ENCODE peak calls at places on chromosomes 16 and 17, in ten cellular contexts. D is HepG2; A is CD8-positive, alpha-beta T cell; G is lower lobe of right lung; R is transverse colon; E is dorsolateral prefrontal cortex; Y is IMR-90; P is spleen; U is HL-60; W is CD8-positive, alpha-beta memory T cell. J is an unnamed sample. For H3K27me3, the result is how much of the 10 kb centered on the place peaks cover.

GRCh38 chr17:79777844-79778503 is at the start of gene CBX2:
- DNase-seq in A (peak), P (peak), G (peak), R (peak), D (peak), W (peak), U (peak), Y (peak), E (peak), J (no peak)

GRCh38 chr16:24754543-24754942 is 25.1 kb downstream of the TNRC6A start:
- DNase-seq in D (no peak), U (no peak), E (no peak), R (no peak), W (no peak), A (no peak), Y (no peak), G (no peak), P (no peak), J (no peak)

GRCh38 chr16:86363836-86364618 is 146.3 kb upstream of the FOXF1 start:
- DNase-seq in P (no peak), D (no peak), E (no peak), W (no peak), G (no peak), A (no peak), R (peak), U (no peak), Y (no peak), J (no peak)

GRCh38 chr17:40949406-40949805 is 12.0 kb upstream of the KRT23 start:
- DNase-seq in U (no peak), P (no peak), E (no peak), R (no peak), Y (no peak), W (no peak), A (no peak), D (peak), G (no peak), J (no peak)

GRCh38 chr16:21301168-21301894 is 23.2 kb upstream of the CRYM start:
- DNase-seq in Y (peak), U (peak), A (no peak), R (peak), D (peak), E (no peak), G (peak), P (peak), W (peak), J (no peak)

GRCh38 chr17:27257031-27257357 is 36.9 kb upstream of the WSB1 start:
- DNase-seq in G (no peak), R (no peak), U (no peak), E (no peak), A (no peak), P (no peak), W (no peak), Y (no peak), D (no peak), J (no peak)

GRCh38 chr16:51392651-51393187 is 241.6 kb upstream of the SALL1 start:
- DNase-seq in E (no peak), D (no peak), W (no peak), A (no peak), U (no peak), G (no peak), R (no peak), Y (peak), P (no peak), J (no peak)

GRCh38 chr16:17252064-17252463 is 218.7 kb downstream of the XYLT1 start:
- DNase-seq in D (no peak), A (no peak), G (no peak), U (no peak), R (no peak), E (no peak), W (no peak), P (no peak), Y (no peak), J (no peak)

GRCh38 chr17:60090412-60090811 is 11.7 kb upstream of the HEATR6 start:
- DNase-seq in W (no peak), R (no peak), A (no peak), Y (no peak), D (no peak), G (peak), P (no peak), U (no peak), E (no peak), J (no peak)

GRCh38 chr16:19521471-19522368 is at the start of gene GDE1:
- DNase-seq in E (peak), G (peak), W (peak), A (peak), U (peak), P (peak), Y (peak), R (peak), D (peak), J (peak)

GRCh38 chr16:29694384-29695195 is 15.6 kb downstream of the QPRT start:
- DNase-seq in P (peak), A (no peak), Y (no peak), R (no peak), U (no peak), E (no peak), D (no peak), W (no peak), G (peak), J (no peak)

GRCh38 chr17:42422412-42422957 is 571 bp downstream of the CAVIN1 start:
- DNase-seq in E (no peak), R (no peak), Y (peak), P (peak), G (peak), W (no peak), D (no peak), U (peak), A (peak), J (no peak)

GRCh38 chr16:74650966-74651567 is 15.6 kb downstream of the RFWD3 start:
- DNase-seq in R (no peak), G (no peak), A (no peak), E (no peak), W (no peak), D (peak), Y (no peak), U (no peak), P (no peak), J (no peak)

GRCh38 chr16:71201054-71201453 is 29.5 kb downstream of the HYDIN start:
- DNase-seq in E (no peak), P (no peak), G (no peak), W (no peak), Y (no peak), U (no peak), R (no peak), D (no peak), A (no peak), J (no peak)

GRCh38 chr17:78037280-78037679 is 78.8 kb downstream of the TNRC6C start:
- DNase-seq in A (no peak), D (no peak), G (no peak), P (no peak), E (no peak), W (no peak), U (no peak), Y (no peak), R (no peak), J (no peak)

GRCh38 chr16:89586853-89587252 is 11.3 kb downstream of the CPNE7 start:
- DNase-seq in G (no peak), U (no peak), A (no peak), P (no peak), E (no peak), D (no peak), R (peak), W (no peak), Y (no peak), J (no peak)

GRCh38 chr17:57601328-57601727 is 143.8 kb downstream of the CCDC182 start:
- DNase-seq in W (peak), A (peak), Y (no peak), P (no peak), U (no peak), G (no peak), D (no peak), R (no peak), E (no peak), J (no peak)

GRCh38 chr16:85490971-85491771 is 122.0 kb upstream of the GSE1 start:
- DNase-seq in E (no peak), R (peak), G (no peak), A (peak), U (peak), Y (no peak), P (no peak), D (peak), W (peak), J (no peak)

GRCh38 chr17:60989846-60990245 is 312.2 kb downstream of the BCAS3 start:
- DNase-seq in W (no peak), U (no peak), G (no peak), Y (no peak), P (no peak), A (no peak), R (no peak), E (no peak), D (no peak), J (no peak)

GRCh38 chr16:30121741-30122620 is 1.0 kb downstream of the MAPK3 start:
- DNase-seq in W (no peak), Y (no peak), G (peak), E (no peak), A (no peak), D (no peak), U (no peak), P (peak), R (peak), J (no peak)

GRCh38 chr17:35733366-35733765 is 1.9 kb downstream of the RASL10B start:
- DNase-seq in Y (no peak), U (no peak), R (no peak), A (no peak), W (no peak), P (no peak), E (no peak), G (no peak), D (no peak), J (no peak)

GRCh38 chr16:75301804-75302203 is 50.4 kb upstream of the BCAR1 start:
- DNase-seq in A (no peak), W (no peak), Y (peak), P (no peak), R (no peak), D (no peak), E (no peak), U (no peak), G (no peak), J (no peak)

GRCh38 chr16:51237207-51237606 is 86.1 kb upstream of the SALL1 start:
- DNase-seq in G (no peak), A (no peak), P (no peak), E (no peak), U (no peak), W (no peak), R (no peak), Y (no peak), D (no peak), J (no peak)

GRCh38 chr16:57134982-57135381 is 42.6 kb downstream of the CPNE2 start:
- DNase-seq in P (peak), U (no peak), A (peak), R (peak), E (no peak), D (no peak), Y (no peak), W (peak), G (no peak), J (no peak)

GRCh38 chr16:23145186-23145585 is 4.1 kb downstream of the USP31 start:
- DNase-seq in A (no peak), D (no peak), U (no peak), P (no peak), R (no peak), W (no peak), G (no peak), Y (no peak), E (peak), J (no peak)

GRCh38 chr16:57224651-57225335 is 20.3 kb upstream of the ARL2BP start:
- DNase-seq in D (no peak), G (no peak), W (no peak), P (no peak), U (no peak), E (no peak), R (no peak), Y (no peak), A (no peak), J (no peak)

GRCh38 chr16:11498683-11499082 is 88.0 kb downstream of the LITAF start:
- DNase-seq in G (no peak), A (no peak), U (peak), D (no peak), Y (no peak), R (no peak), P (no peak), E (no peak), W (no peak), J (no peak)

GRCh38 chr17:1271020-1271423 is 778 bp downstream of the BHLHA9 start:
- DNase-seq in A (no peak), G (no peak), W (no peak), R (no peak), P (no peak), D (no peak), Y (no peak), E (no peak), U (no peak), J (no peak)

GRCh38 chr16:86095906-86096485 is 197.0 kb downstream of the IRF8 start:
- DNase-seq in D (no peak), G (no peak), Y (no peak), P (peak), U (no peak), W (no peak), R (no peak), E (no peak), A (no peak), J (no peak)

GRCh38 chr16:89023621-89024511 is 46.9 kb upstream of the CBFA2T3 start:
- DNase-seq in A (no peak), U (no peak), R (no peak), D (no peak), G (no peak), E (no peak), Y (no peak), W (no peak), P (peak), J (no peak)

GRCh38 chr17:48754500-48755261 is 26.1 kb upstream of the HOXB13 start:
- DNase-seq in Y (no peak), E (no peak), W (no peak), G (no peak), P (no peak), U (no peak), A (no peak), D (no peak), R (no peak), J (no peak)

GRCh38 chr17:36920032-36921000 is 17.0 kb upstream of the LHX1 start:
- DNase-seq in D (no peak), U (no peak), G (no peak), Y (peak), P (no peak), A (no peak), R (no peak), W (no peak), E (no peak), J (no peak)

GRCh38 chr16:90046971-90047713 is 27.9 kb upstream of the DBNDD1 start:
- DNase-seq in U (no peak), Y (peak), R (peak), P (no peak), E (no peak), G (peak), D (peak), A (no peak), W (no peak), J (no peak)

GRCh38 chr16:1763521-1764511 is 7.5 kb downstream of the NME3 start:
- DNase-seq in R (no peak), U (no peak), D (no peak), E (peak), A (no peak), P (no peak), W (no peak), Y (no peak), G (no peak), J (no peak)

GRCh38 chr17:79294459-79295071 is 219.9 kb downstream of the ENGASE start:
- DNase-seq in R (peak), A (peak), D (peak), E (no peak), G (peak), W (peak), Y (peak), P (no peak), U (no peak), J (peak)

GRCh38 chr16:72429566-72430160 is 257.7 kb upstream of the PMFBP1 start:
- DNase-seq in U (no peak), Y (no peak), R (no peak), E (no peak), D (no peak), A (no peak), W (no peak), G (no peak), P (no peak), J (no peak)

GRCh38 chr16:81730090-81731051 is 48.7 kb upstream of the PLCG2 start:
- DNase-seq in W (peak), A (peak), D (peak), U (no peak), E (peak), R (peak), G (peak), P (peak), Y (peak), J (peak)

DNA sequence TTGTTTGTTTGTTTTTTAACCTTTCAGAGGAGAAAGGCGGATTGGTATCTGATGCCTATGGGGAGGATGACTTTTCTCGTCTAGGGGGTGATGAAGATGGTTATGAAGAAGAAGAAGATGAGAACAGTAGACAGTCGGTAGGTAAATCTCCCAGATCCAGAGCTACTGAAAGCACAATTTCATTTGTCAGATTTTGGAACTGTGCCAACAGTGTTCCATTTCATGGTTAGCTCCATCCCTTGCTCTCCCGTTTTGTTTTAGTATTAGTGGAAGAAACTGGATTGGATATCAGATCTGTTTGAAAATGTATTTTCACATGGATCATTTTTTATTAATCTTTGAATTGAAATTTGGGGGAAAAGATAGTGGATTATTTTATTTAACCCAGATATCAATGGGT is 1.4 kb downstream of the SAP30BP start:
- DNase-seq in P (no peak), W (no peak), Y (no peak), A (no peak), E (no peak), D (no peak), G (no peak), U (no peak), R (no peak), J (no peak)
- H3K4me3 ChIP-seq in P (no peak), W (no peak), Y (peak), A (no peak), E (no peak), D (peak), G (peak), U (no peak), R (peak), J (no peak)

GRCh38 chr17:7436556-7437368 is 1.5 kb downstream of the TMEM102 start:
- DNase-seq in U (peak), E (peak), R (peak), Y (peak), W (peak), G (peak), A (peak), P (peak), D (peak), J (no peak)

GRCh38 chr17:7438656-7439460 is 454 bp upstream of the FGF11 start:
- DNase-seq in W (no peak), R (no peak), G (no peak), P (no peak), A (no peak), U (no peak), E (no peak), D (no peak), Y (no peak), J (no peak)

GRCh38 chr17:7435676-7436555 is 681 bp downstream of the TMEM102 start:
- DNase-seq in R (peak), A (peak), Y (no peak), P (peak), D (no peak), E (no peak), W (no peak), G (peak), U (peak), J (no peak)

GRCh38 chr17:7438050-7438614 is 1.2 kb upstream of the FGF11 start:
- DNase-seq in G (peak), Y (no peak), P (peak), E (no peak), R (peak), W (peak), U (peak), D (no peak), A (peak), J (no peak)

GRCh38 chr17:7437369-7437863 is 1.9 kb upstream of the FGF11 start:
- DNase-seq in P (no peak), R (no peak), D (no peak), G (no peak), E (no peak), Y (no peak), W (no peak), U (no peak), A (no peak), J (no peak)
- H3K27me3 ChIP-seq in P (under half), R (under half), D (under half), G (under half), E (half or more), Y (under half), W (under half), U (under half), A (under half), J (under half)

DNA sequence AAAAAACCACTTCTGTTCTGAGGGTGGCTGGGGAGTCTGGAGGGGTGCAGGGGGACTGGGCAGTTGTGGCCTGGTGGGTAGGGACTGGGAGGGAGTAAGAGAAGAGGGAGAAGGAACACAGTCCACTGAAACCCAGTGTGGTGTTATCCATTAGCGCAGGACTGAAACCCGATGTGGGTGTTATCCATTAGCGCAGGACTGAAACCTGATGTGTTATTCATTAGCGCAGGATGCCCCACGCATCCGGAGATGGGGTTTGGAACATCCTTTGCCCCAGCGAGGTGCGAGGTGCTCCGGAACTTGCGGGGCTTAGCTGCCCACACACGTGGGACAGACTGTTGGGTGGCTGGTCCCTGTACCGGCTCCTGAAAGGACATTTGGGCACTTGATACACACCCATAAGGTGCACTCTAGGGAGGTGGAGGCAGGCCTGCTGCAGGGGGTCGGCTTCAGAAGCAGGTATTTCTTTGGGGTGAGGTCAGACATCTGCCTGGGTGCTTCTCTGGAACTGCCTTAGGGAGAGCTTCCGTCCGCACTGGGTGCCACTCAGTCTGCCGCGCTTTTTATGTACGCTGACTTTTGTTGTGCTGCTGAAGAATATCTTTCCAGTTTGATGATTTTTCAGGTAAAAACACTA is 20.3 kb upstream of the FASN start:
- DNase-seq in P (no peak), Y (no peak), U (no peak), D (no peak), W (no peak), A (no peak), G (no peak), E (no peak), R (no peak), J (no peak)
- H3K27ac ChIP-seq in P (no peak), Y (no peak), U (no peak), D (peak), W (peak), A (no peak), G (peak), E (peak), R (no peak), J (no peak)

GRCh38 chr17:66726846-66727245 is 108.1 kb upstream of the CACNG5 start:
- DNase-seq in A (no peak), W (no peak), Y (no peak), U (no peak), G (no peak), D (no peak), E (no peak), P (no peak), R (no peak), J (no peak)

GRCh38 chr17:66727634-66728570 is 107.0 kb upstream of the CACNG5 start:
- DNase-seq in G (peak), Y (peak), P (peak), W (no peak), U (peak), A (no peak), R (peak), D (peak), E (peak), J (no peak)

GRCh38 chr17:66725956-66726355 is 109.0 kb upstream of the CACNG5 start:
- DNase-seq in E (no peak), U (no peak), D (no peak), A (no peak), R (no peak), G (no peak), P (no peak), Y (no peak), W (no peak), J (no peak)

GRCh38 chr17:66726371-66726770 is 108.5 kb upstream of the CACNG5 start:
- DNase-seq in A (no peak), W (no peak), E (no peak), U (no peak), G (no peak), R (no peak), D (no peak), P (no peak), Y (no peak), J (no peak)

DNA sequence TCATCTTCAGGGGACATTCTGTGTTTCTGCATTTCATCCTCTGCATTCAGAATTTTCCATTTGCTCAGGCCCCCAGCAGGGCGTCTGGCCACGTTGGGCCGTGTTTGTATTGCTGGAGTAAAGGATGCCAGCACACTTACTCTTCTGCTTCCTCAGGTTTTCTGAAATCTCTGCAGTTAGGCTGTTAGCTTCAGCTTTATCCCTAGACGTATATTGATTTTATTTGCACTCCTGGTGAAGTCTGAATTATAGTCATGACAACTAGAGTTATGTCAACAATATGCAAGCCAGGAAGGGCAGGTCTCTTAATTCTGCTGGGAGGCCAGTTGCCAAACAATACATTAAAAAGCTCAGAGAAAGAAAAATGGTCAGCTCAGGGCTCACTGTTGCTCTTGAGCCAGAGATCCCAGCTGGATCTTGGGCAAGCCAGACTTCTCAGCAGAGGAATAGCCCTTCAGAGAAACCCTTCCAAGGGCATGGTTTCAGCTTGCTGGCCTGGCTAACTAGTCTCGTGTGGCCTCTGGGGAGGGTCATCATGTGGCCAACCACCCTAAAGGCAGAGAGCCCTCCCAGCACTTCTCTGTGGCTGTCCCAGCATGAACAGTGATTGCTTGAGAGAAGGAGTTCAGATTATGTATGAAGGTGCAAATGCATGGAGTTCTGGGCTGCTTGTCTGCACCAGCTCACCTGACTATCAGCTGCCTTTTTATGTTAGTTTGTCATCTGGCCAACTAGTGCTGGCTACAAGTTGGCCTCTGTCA is 110.2 kb upstream of the CACNG5 start:
- DNase-seq in A (no peak), G (no peak), P (no peak), W (no peak), D (no peak), Y (peak), E (no peak), R (no peak), U (no peak), J (no peak)
- H3K4me3 ChIP-seq in A (no peak), G (no peak), P (no peak), W (no peak), D (no peak), Y (no peak), E (no peak), R (no peak), U (no peak), J (no peak)

J was measured in iPS DF 6.9.